ENCODE peak calls at places on chromosomes 13 and 19, in ten cellular contexts. One of them, this sample, is unnamed.
A peak's percentile ranks its signal among the peaks of the same experiment; 100 is the strongest.

GRCh38 chr13:36124236-36124822 is 6.9 kb downstream of the DCLK1 start:
- DNase-seq in nucleus accumbens: no peak
- DNase-seq in Peyer's patch: no peak
- DNase-seq in glutamatergic neuron: no peak
- DNase-seq in stimulated activated CD4-positive, alpha-beta T cell treated with anti-CD3 and anti-CD28 coated beads, Interleukin-4, amount 100 ng/mL, for 48 hours: no peak
- DNase-seq in astrocyte of the cerebellum: peak; percentile 89
- DNase-seq in Calu3: no peak
- DNase-seq in activated naive CD8-positive, alpha-beta T cell treated with anti-CD3 and anti-CD28 coated beads, Interleukin-2, amount 50 U/mL, for 24 hours: no peak
- DNase-seq in skeletal muscle cell: peak; percentile 31
- DNase-seq in adrenal gland: peak; percentile 80
- DNase-seq in this sample: peak; percentile 14

GRCh38 chr13:114049026-114049425 is 75.2 kb upstream of the C13orf46 start:
- DNase-seq in Calu3: no peak
- DNase-seq in stimulated activated CD4-positive, alpha-beta T cell treated with anti-CD3 and anti-CD28 coated beads, Interleukin-4, amount 100 ng/mL, for 48 hours: peak; percentile 61
- DNase-seq in adrenal gland: no peak
- DNase-seq in astrocyte of the cerebellum: no peak
- DNase-seq in nucleus accumbens: no peak
- DNase-seq in activated naive CD8-positive, alpha-beta T cell treated with anti-CD3 and anti-CD28 coated beads, Interleukin-2, amount 50 U/mL, for 24 hours: peak; percentile 69
- DNase-seq in Peyer's patch: peak; percentile 85
- DNase-seq in glutamatergic neuron: no peak
- DNase-seq in skeletal muscle cell: no peak
- DNase-seq in this sample: no peak

GRCh38 chr13:29978211-29978610 is 127.8 kb upstream of the UBL3 start:
- DNase-seq in Peyer's patch: no peak
- DNase-seq in nucleus accumbens: no peak
- DNase-seq in astrocyte of the cerebellum: no peak
- DNase-seq in skeletal muscle cell: no peak
- DNase-seq in activated naive CD8-positive, alpha-beta T cell treated with anti-CD3 and anti-CD28 coated beads, Interleukin-2, amount 50 U/mL, for 24 hours: no peak
- DNase-seq in stimulated activated CD4-positive, alpha-beta T cell treated with anti-CD3 and anti-CD28 coated beads, Interleukin-4, amount 100 ng/mL, for 48 hours: no peak
- DNase-seq in Calu3: no peak
- DNase-seq in adrenal gland: no peak
- DNase-seq in glutamatergic neuron: no peak
- DNase-seq in this sample: no peak

GRCh38 chr19:21940684-21941083 is 70.1 kb downstream of the ZNF208 start:
- DNase-seq in stimulated activated CD4-positive, alpha-beta T cell treated with anti-CD3 and anti-CD28 coated beads, Interleukin-4, amount 100 ng/mL, for 48 hours: no peak
- DNase-seq in glutamatergic neuron: no peak
- DNase-seq in activated naive CD8-positive, alpha-beta T cell treated with anti-CD3 and anti-CD28 coated beads, Interleukin-2, amount 50 U/mL, for 24 hours: no peak
- DNase-seq in skeletal muscle cell: no peak
- DNase-seq in nucleus accumbens: no peak
- DNase-seq in Calu3: no peak
- DNase-seq in Peyer's patch: no peak
- DNase-seq in astrocyte of the cerebellum: no peak
- DNase-seq in adrenal gland: no peak
- DNase-seq in this sample: no peak

GRCh38 chr19:16185925-16186234 is 670 bp downstream of the FAM32A start:
- DNase-seq in adrenal gland: no peak
- DNase-seq in Peyer's patch: no peak
- DNase-seq in activated naive CD8-positive, alpha-beta T cell treated with anti-CD3 and anti-CD28 coated beads, Interleukin-2, amount 50 U/mL, for 24 hours: no peak
- DNase-seq in nucleus accumbens: no peak
- DNase-seq in astrocyte of the cerebellum: no peak
- DNase-seq in skeletal muscle cell: no peak
- DNase-seq in stimulated activated CD4-positive, alpha-beta T cell treated with anti-CD3 and anti-CD28 coated beads, Interleukin-4, amount 100 ng/mL, for 48 hours: no peak
- DNase-seq in glutamatergic neuron: no peak
- DNase-seq in Calu3: no peak
- DNase-seq in this sample: no peak

GRCh38 chr19:7294571-7295212 is 478 bp upstream of the INSR start:
- DNase-seq in Peyer's patch: peak; percentile 20
- DNase-seq in adrenal gland: peak; percentile 84
- DNase-seq in activated naive CD8-positive, alpha-beta T cell treated with anti-CD3 and anti-CD28 coated beads, Interleukin-2, amount 50 U/mL, for 24 hours: peak; percentile 25
- DNase-seq in astrocyte of the cerebellum: no peak
- DNase-seq in nucleus accumbens: peak; percentile 61
- DNase-seq in skeletal muscle cell: peak; percentile 1
- DNase-seq in stimulated activated CD4-positive, alpha-beta T cell treated with anti-CD3 and anti-CD28 coated beads, Interleukin-4, amount 100 ng/mL, for 48 hours: peak; percentile 28
- DNase-seq in glutamatergic neuron: peak; percentile 62
- DNase-seq in Calu3: peak; percentile 53
- DNase-seq in this sample: no peak

GRCh38 chr19:10593820-10594637 is 6.9 kb upstream of the AP1M2 start:
- DNase-seq in Calu3: no peak
- DNase-seq in skeletal muscle cell: no peak
- DNase-seq in adrenal gland: peak; percentile 61
- DNase-seq in astrocyte of the cerebellum: no peak
- DNase-seq in Peyer's patch: peak; percentile 71
- DNase-seq in glutamatergic neuron: no peak
- DNase-seq in activated naive CD8-positive, alpha-beta T cell treated with anti-CD3 and anti-CD28 coated beads, Interleukin-2, amount 50 U/mL, for 24 hours: no peak
- DNase-seq in stimulated activated CD4-positive, alpha-beta T cell treated with anti-CD3 and anti-CD28 coated beads, Interleukin-4, amount 100 ng/mL, for 48 hours: no peak
- DNase-seq in nucleus accumbens: peak; percentile 7
- DNase-seq in this sample: no peak

GRCh38 chr13:34358811-34359513 is 541.0 kb downstream of the RFC3 start:
- DNase-seq in glutamatergic neuron: no peak
- DNase-seq in nucleus accumbens: no peak
- DNase-seq in Calu3: no peak
- DNase-seq in adrenal gland: no peak
- DNase-seq in stimulated activated CD4-positive, alpha-beta T cell treated with anti-CD3 and anti-CD28 coated beads, Interleukin-4, amount 100 ng/mL, for 48 hours: no peak
- DNase-seq in astrocyte of the cerebellum: peak; percentile 29
- DNase-seq in activated naive CD8-positive, alpha-beta T cell treated with anti-CD3 and anti-CD28 coated beads, Interleukin-2, amount 50 U/mL, for 24 hours: no peak
- DNase-seq in Peyer's patch: no peak
- DNase-seq in skeletal muscle cell: peak; percentile 51
- DNase-seq in this sample: peak; percentile 66

GRCh38 chr19:50223439-50223716 is 20.0 kb downstream of the MYH14 start:
- DNase-seq in skeletal muscle cell: no peak
- DNase-seq in astrocyte of the cerebellum: no peak
- DNase-seq in activated naive CD8-positive, alpha-beta T cell treated with anti-CD3 and anti-CD28 coated beads, Interleukin-2, amount 50 U/mL, for 24 hours: no peak
- DNase-seq in stimulated activated CD4-positive, alpha-beta T cell treated with anti-CD3 and anti-CD28 coated beads, Interleukin-4, amount 100 ng/mL, for 48 hours: no peak
- DNase-seq in glutamatergic neuron: no peak
- DNase-seq in adrenal gland: no peak
- DNase-seq in Peyer's patch: no peak
- DNase-seq in nucleus accumbens: no peak
- DNase-seq in Calu3: no peak
- DNase-seq in this sample: no peak

GRCh38 chr13:52677823-52678222 is 25.2 kb downstream of the SUGT1 start:
- DNase-seq in Calu3: no peak
- DNase-seq in adrenal gland: no peak
- DNase-seq in nucleus accumbens: no peak
- DNase-seq in stimulated activated CD4-positive, alpha-beta T cell treated with anti-CD3 and anti-CD28 coated beads, Interleukin-4, amount 100 ng/mL, for 48 hours: no peak
- DNase-seq in Peyer's patch: no peak
- DNase-seq in skeletal muscle cell: no peak
- DNase-seq in activated naive CD8-positive, alpha-beta T cell treated with anti-CD3 and anti-CD28 coated beads, Interleukin-2, amount 50 U/mL, for 24 hours: no peak
- DNase-seq in astrocyte of the cerebellum: no peak
- DNase-seq in glutamatergic neuron: no peak
- DNase-seq in this sample: no peak

GRCh38 chr19:39409207-39409885 is 2.7 kb downstream of the ZFP36 start:
- DNase-seq in stimulated activated CD4-positive, alpha-beta T cell treated with anti-CD3 and anti-CD28 coated beads, Interleukin-4, amount 100 ng/mL, for 48 hours: peak; percentile 68
- DNase-seq in Calu3: peak; percentile 99
- DNase-seq in adrenal gland: peak; percentile 81
- DNase-seq in astrocyte of the cerebellum: no peak
- DNase-seq in skeletal muscle cell: peak; percentile 57
- DNase-seq in nucleus accumbens: peak; percentile 37
- DNase-seq in glutamatergic neuron: peak; percentile 29
- DNase-seq in Peyer's patch: peak; percentile 89
- DNase-seq in activated naive CD8-positive, alpha-beta T cell treated with anti-CD3 and anti-CD28 coated beads, Interleukin-2, amount 50 U/mL, for 24 hours: peak; percentile 81
- DNase-seq in this sample: no peak

GRCh38 chr19:40530091-40530901 is 46.4 kb upstream of the SHKBP1 start:
- DNase-seq in stimulated activated CD4-positive, alpha-beta T cell treated with anti-CD3 and anti-CD28 coated beads, Interleukin-4, amount 100 ng/mL, for 48 hours: no peak
- DNase-seq in glutamatergic neuron: peak; percentile 72
- DNase-seq in activated naive CD8-positive, alpha-beta T cell treated with anti-CD3 and anti-CD28 coated beads, Interleukin-2, amount 50 U/mL, for 24 hours: no peak
- DNase-seq in adrenal gland: no peak
- DNase-seq in astrocyte of the cerebellum: no peak
- DNase-seq in Calu3: peak; percentile 45
- DNase-seq in skeletal muscle cell: no peak
- DNase-seq in Peyer's patch: no peak
- DNase-seq in nucleus accumbens: no peak
- DNase-seq in this sample: no peak

GRCh38 chr19:33500991-33501390 is 20.6 kb downstream of the PEPD start:
- DNase-seq in nucleus accumbens: no peak
- DNase-seq in glutamatergic neuron: no peak
- DNase-seq in adrenal gland: no peak
- DNase-seq in astrocyte of the cerebellum: no peak
- DNase-seq in stimulated activated CD4-positive, alpha-beta T cell treated with anti-CD3 and anti-CD28 coated beads, Interleukin-4, amount 100 ng/mL, for 48 hours: no peak
- DNase-seq in Peyer's patch: no peak
- DNase-seq in skeletal muscle cell: no peak
- DNase-seq in activated naive CD8-positive, alpha-beta T cell treated with anti-CD3 and anti-CD28 coated beads, Interleukin-2, amount 50 U/mL, for 24 hours: no peak
- DNase-seq in Calu3: no peak
- DNase-seq in this sample: no peak

GRCh38 chr19:47402504-47402903 is 16.8 kb downstream of the MEIS3 start:
- DNase-seq in activated naive CD8-positive, alpha-beta T cell treated with anti-CD3 and anti-CD28 coated beads, Interleukin-2, amount 50 U/mL, for 24 hours: no peak
- DNase-seq in Peyer's patch: no peak
- DNase-seq in nucleus accumbens: no peak
- DNase-seq in skeletal muscle cell: no peak
- DNase-seq in glutamatergic neuron: no peak
- DNase-seq in adrenal gland: no peak
- DNase-seq in astrocyte of the cerebellum: no peak
- DNase-seq in Calu3: no peak
- DNase-seq in stimulated activated CD4-positive, alpha-beta T cell treated with anti-CD3 and anti-CD28 coated beads, Interleukin-4, amount 100 ng/mL, for 48 hours: no peak
- DNase-seq in this sample: no peak

GRCh38 chr19:45556835-45557234 is 27.8 kb downstream of the OPA3 start:
- DNase-seq in astrocyte of the cerebellum: no peak
- DNase-seq in stimulated activated CD4-positive, alpha-beta T cell treated with anti-CD3 and anti-CD28 coated beads, Interleukin-4, amount 100 ng/mL, for 48 hours: no peak
- DNase-seq in adrenal gland: no peak
- DNase-seq in skeletal muscle cell: no peak
- DNase-seq in nucleus accumbens: no peak
- DNase-seq in activated naive CD8-positive, alpha-beta T cell treated with anti-CD3 and anti-CD28 coated beads, Interleukin-2, amount 50 U/mL, for 24 hours: no peak
- DNase-seq in Calu3: no peak
- DNase-seq in Peyer's patch: no peak
- DNase-seq in glutamatergic neuron: no peak
- DNase-seq in this sample: no peak

GRCh38 chr13:111049791-111050538 is 65.1 kb upstream of the ARHGEF7 start:
- DNase-seq in astrocyte of the cerebellum: no peak
- DNase-seq in Peyer's patch: no peak
- DNase-seq in Calu3: peak; percentile 20
- DNase-seq in adrenal gland: no peak
- DNase-seq in activated naive CD8-positive, alpha-beta T cell treated with anti-CD3 and anti-CD28 coated beads, Interleukin-2, amount 50 U/mL, for 24 hours: peak; percentile 11
- DNase-seq in stimulated activated CD4-positive, alpha-beta T cell treated with anti-CD3 and anti-CD28 coated beads, Interleukin-4, amount 100 ng/mL, for 48 hours: no peak
- DNase-seq in nucleus accumbens: peak; percentile 13
- DNase-seq in skeletal muscle cell: no peak
- DNase-seq in glutamatergic neuron: no peak
- DNase-seq in this sample: no peak

GRCh38 chr19:13808856-13809255 is 13.6 kb downstream of the ZSWIM4 start:
- DNase-seq in glutamatergic neuron: no peak
- DNase-seq in stimulated activated CD4-positive, alpha-beta T cell treated with anti-CD3 and anti-CD28 coated beads, Interleukin-4, amount 100 ng/mL, for 48 hours: no peak
- DNase-seq in Peyer's patch: no peak
- DNase-seq in astrocyte of the cerebellum: no peak
- DNase-seq in Calu3: no peak
- DNase-seq in skeletal muscle cell: no peak
- DNase-seq in nucleus accumbens: no peak
- DNase-seq in adrenal gland: no peak
- DNase-seq in activated naive CD8-positive, alpha-beta T cell treated with anti-CD3 and anti-CD28 coated beads, Interleukin-2, amount 50 U/mL, for 24 hours: no peak
- DNase-seq in this sample: no peak

GRCh38 chr19:17021793-17022590 is 4.6 kb downstream of the CPAMD8 start:
- DNase-seq in glutamatergic neuron: no peak
- DNase-seq in adrenal gland: no peak
- DNase-seq in Peyer's patch: no peak
- DNase-seq in nucleus accumbens: no peak
- DNase-seq in stimulated activated CD4-positive, alpha-beta T cell treated with anti-CD3 and anti-CD28 coated beads, Interleukin-4, amount 100 ng/mL, for 48 hours: no peak
- DNase-seq in skeletal muscle cell: no peak
- DNase-seq in activated naive CD8-positive, alpha-beta T cell treated with anti-CD3 and anti-CD28 coated beads, Interleukin-2, amount 50 U/mL, for 24 hours: no peak
- DNase-seq in astrocyte of the cerebellum: no peak
- DNase-seq in Calu3: peak; percentile 72
- DNase-seq in this sample: no peak

GRCh38 chr19:15812059-15812722 is 3.3 kb downstream of the OR10H1 start:
- DNase-seq in astrocyte of the cerebellum: no peak
- DNase-seq in nucleus accumbens: no peak
- DNase-seq in glutamatergic neuron: no peak
- DNase-seq in stimulated activated CD4-positive, alpha-beta T cell treated with anti-CD3 and anti-CD28 coated beads, Interleukin-4, amount 100 ng/mL, for 48 hours: no peak
- DNase-seq in adrenal gland: no peak
- DNase-seq in Calu3: no peak
- DNase-seq in activated naive CD8-positive, alpha-beta T cell treated with anti-CD3 and anti-CD28 coated beads, Interleukin-2, amount 50 U/mL, for 24 hours: peak; percentile 7
- DNase-seq in Peyer's patch: no peak
- DNase-seq in skeletal muscle cell: no peak
- DNase-seq in this sample: no peak

GRCh38 chr13:113187263-113187669 is 21.2 kb downstream of the PCID2 start:
- DNase-seq in skeletal muscle cell: peak; percentile 98
- DNase-seq in Peyer's patch: no peak
- DNase-seq in adrenal gland: peak; percentile 96
- DNase-seq in nucleus accumbens: peak; percentile 59
- DNase-seq in activated naive CD8-positive, alpha-beta T cell treated with anti-CD3 and anti-CD28 coated beads, Interleukin-2, amount 50 U/mL, for 24 hours: peak; percentile 69
- DNase-seq in astrocyte of the cerebellum: peak; percentile 93
- DNase-seq in glutamatergic neuron: peak; percentile 48
- DNase-seq in stimulated activated CD4-positive, alpha-beta T cell treated with anti-CD3 and anti-CD28 coated beads, Interleukin-4, amount 100 ng/mL, for 48 hours: peak; percentile 69
- DNase-seq in Calu3: peak; percentile 74
- DNase-seq in this sample: peak; percentile 96

GRCh38 chr13:107422421-107422820 is 792.9 kb downstream of the LIG4 start:
- DNase-seq in Peyer's patch: no peak
- DNase-seq in activated naive CD8-positive, alpha-beta T cell treated with anti-CD3 and anti-CD28 coated beads, Interleukin-2, amount 50 U/mL, for 24 hours: no peak
- DNase-seq in stimulated activated CD4-positive, alpha-beta T cell treated with anti-CD3 and anti-CD28 coated beads, Interleukin-4, amount 100 ng/mL, for 48 hours: no peak
- DNase-seq in adrenal gland: no peak
- DNase-seq in glutamatergic neuron: no peak
- DNase-seq in skeletal muscle cell: no peak
- DNase-seq in Calu3: no peak
- DNase-seq in astrocyte of the cerebellum: no peak
- DNase-seq in nucleus accumbens: no peak
- DNase-seq in this sample: no peak

GRCh38 chr13:21674271-21675009 is 3.6 kb downstream of the FGF9 start:
- DNase-seq in nucleus accumbens: no peak
- DNase-seq in astrocyte of the cerebellum: no peak
- DNase-seq in Calu3: no peak
- DNase-seq in activated naive CD8-positive, alpha-beta T cell treated with anti-CD3 and anti-CD28 coated beads, Interleukin-2, amount 50 U/mL, for 24 hours: peak; percentile 50
- DNase-seq in Peyer's patch: no peak
- DNase-seq in glutamatergic neuron: peak; percentile 64
- DNase-seq in adrenal gland: peak; percentile 57
- DNase-seq in stimulated activated CD4-positive, alpha-beta T cell treated with anti-CD3 and anti-CD28 coated beads, Interleukin-4, amount 100 ng/mL, for 48 hours: no peak
- DNase-seq in skeletal muscle cell: no peak
- DNase-seq in this sample: no peak

GRCh38 chr19:2603320-2603719 is 99.2 kb downstream of the GNG7 start:
- DNase-seq in stimulated activated CD4-positive, alpha-beta T cell treated with anti-CD3 and anti-CD28 coated beads, Interleukin-4, amount 100 ng/mL, for 48 hours: no peak
- DNase-seq in astrocyte of the cerebellum: peak; percentile 77
- DNase-seq in Peyer's patch: peak; percentile 15
- DNase-seq in Calu3: no peak
- DNase-seq in glutamatergic neuron: peak; percentile 35
- DNase-seq in adrenal gland: no peak
- DNase-seq in skeletal muscle cell: no peak
- DNase-seq in activated naive CD8-positive, alpha-beta T cell treated with anti-CD3 and anti-CD28 coated beads, Interleukin-2, amount 50 U/mL, for 24 hours: no peak
- DNase-seq in nucleus accumbens: no peak
- DNase-seq in this sample: no peak

GRCh38 chr19:1232652-1233360 is 5.0 kb downstream of the CBARP start:
- DNase-seq in nucleus accumbens: no peak
- DNase-seq in activated naive CD8-positive, alpha-beta T cell treated with anti-CD3 and anti-CD28 coated beads, Interleukin-2, amount 50 U/mL, for 24 hours: no peak
- DNase-seq in Peyer's patch: no peak
- DNase-seq in stimulated activated CD4-positive, alpha-beta T cell treated with anti-CD3 and anti-CD28 coated beads, Interleukin-4, amount 100 ng/mL, for 48 hours: no peak
- DNase-seq in Calu3: no peak
- DNase-seq in adrenal gland: peak; percentile 79
- DNase-seq in skeletal muscle cell: no peak
- DNase-seq in astrocyte of the cerebellum: no peak
- DNase-seq in glutamatergic neuron: no peak
- DNase-seq in this sample: no peak

GRCh38 chr19:1455336-1456120 is 5.6 kb downstream of the APC2 start:
- DNase-seq in skeletal muscle cell: no peak
- DNase-seq in stimulated activated CD4-positive, alpha-beta T cell treated with anti-CD3 and anti-CD28 coated beads, Interleukin-4, amount 100 ng/mL, for 48 hours: peak; percentile 64
- DNase-seq in Calu3: peak; percentile 66
- DNase-seq in astrocyte of the cerebellum: no peak
- DNase-seq in glutamatergic neuron: peak; percentile 83
- DNase-seq in nucleus accumbens: no peak
- DNase-seq in activated naive CD8-positive, alpha-beta T cell treated with anti-CD3 and anti-CD28 coated beads, Interleukin-2, amount 50 U/mL, for 24 hours: peak; percentile 60
- DNase-seq in adrenal gland: peak; percentile 67
- DNase-seq in Peyer's patch: peak; percentile 22
- DNase-seq in this sample: no peak

GRCh38 chr19:17209126-17210036 is 5.8 kb upstream of the USE1 start:
- DNase-seq in Peyer's patch: peak; percentile 45
- DNase-seq in activated naive CD8-positive, alpha-beta T cell treated with anti-CD3 and anti-CD28 coated beads, Interleukin-2, amount 50 U/mL, for 24 hours: peak; percentile 63
- DNase-seq in astrocyte of the cerebellum: no peak
- DNase-seq in stimulated activated CD4-positive, alpha-beta T cell treated with anti-CD3 and anti-CD28 coated beads, Interleukin-4, amount 100 ng/mL, for 48 hours: peak; percentile 51
- DNase-seq in Calu3: peak; percentile 13
- DNase-seq in skeletal muscle cell: no peak
- DNase-seq in nucleus accumbens: no peak
- DNase-seq in adrenal gland: no peak
- DNase-seq in glutamatergic neuron: peak; percentile 72
- DNase-seq in this sample: no peak

GRCh38 chr13:41026806-41027205 is 7.7 kb upstream of the ELF1 start:
- DNase-seq in skeletal muscle cell: no peak
- DNase-seq in nucleus accumbens: no peak
- DNase-seq in activated naive CD8-positive, alpha-beta T cell treated with anti-CD3 and anti-CD28 coated beads, Interleukin-2, amount 50 U/mL, for 24 hours: no peak
- DNase-seq in Calu3: no peak
- DNase-seq in stimulated activated CD4-positive, alpha-beta T cell treated with anti-CD3 and anti-CD28 coated beads, Interleukin-4, amount 100 ng/mL, for 48 hours: no peak
- DNase-seq in adrenal gland: no peak
- DNase-seq in astrocyte of the cerebellum: no peak
- DNase-seq in glutamatergic neuron: no peak
- DNase-seq in Peyer's patch: no peak
- DNase-seq in this sample: no peak

This sample was measured in AG04449.